ENCODE peak calls at places on chromosomes 2 and 18, in five cellular contexts. M, K, U, I and A are unnamed samples.

GRCh38 chr2:101501443-101501842 is 26.5 kb upstream of the RFX8 start:
- DNase-seq in M (no peak), K (no peak), U (no peak), I (no peak), A (no peak)

GRCh38 chr2:218081695-218082094 is 12.6 kb downstream of the RUFY4 start:
- DNase-seq in M (no peak), K (peak; percentile 63), U (no peak), I (no peak), A (peak; percentile 68)

GRCh38 chr2:85135066-85135914 is 2.1 kb downstream of the TCF7L1 start:
- DNase-seq in M (no peak), K (no peak), U (no peak), I (no peak), A (no peak)

GRCh38 chr2:160838691-160839090 is 321.5 kb upstream of the TANK start:
- DNase-seq in M (no peak), K (no peak), U (no peak), I (no peak), A (no peak)

GRCh38 chr18:79911009-79911870 is 40.2 kb downstream of the SLC66A2 start:
- DNase-seq in M (no peak), K (no peak), U (no peak), I (no peak), A (no peak)

GRCh38 chr2:62393293-62393692 is 112.7 kb downstream of the TMEM17 start:
- DNase-seq in M (no peak), K (no peak), U (no peak), I (no peak), A (no peak)

GRCh38 chr18:37188016-37188791 is 359.3 kb downstream of the KIAA1328 start:
- DNase-seq in M (no peak), K (peak; percentile 19), U (no peak), I (no peak), A (no peak)

GRCh38 chr2:154484338-154485099 is 214.0 kb upstream of the KCNJ3 start:
- DNase-seq in M (no peak), K (no peak), U (no peak), I (no peak), A (no peak)

GRCh38 chr2:218026244-218026643 is 23.4 kb upstream of the TNS1 start:
- DNase-seq in M (no peak), K (no peak), U (no peak), I (no peak), A (no peak)

GRCh38 chr2:100623033-100623715 is 60.4 kb downstream of the PDCL3 start:
- DNase-seq in M (no peak), K (no peak), U (no peak), I (no peak), A (no peak)

GRCh38 chr2:30990736-30991135 is 147.5 kb downstream of the GALNT14 start:
- DNase-seq in M (no peak), K (no peak), U (no peak), I (no peak), A (no peak)

GRCh38 chr2:39664898-39665591 is 672 bp upstream of the TMEM178A start:
- DNase-seq in M (no peak), K (no peak), U (no peak), I (no peak), A (no peak)

GRCh38 chr18:22912835-22913234 is 20.3 kb upstream of the RBBP8 start:
- DNase-seq in M (no peak), K (peak; percentile 44), U (no peak), I (no peak), A (no peak)

GRCh38 chr2:156908825-156909224 is 348.7 kb upstream of the GALNT5 start:
- DNase-seq in M (no peak), K (peak; percentile 3), U (peak; percentile 3), I (no peak), A (peak; percentile 37)

GRCh38 chr2:150618215-150618905 is 130.9 kb upstream of the RND3 start:
- DNase-seq in M (no peak), K (no peak), U (no peak), I (no peak), A (no peak)

GRCh38 chr18:36402765-36403396 is 105.4 kb downstream of the FHOD3 start:
- DNase-seq in M (no peak), K (no peak), U (no peak), I (no peak), A (peak; percentile 91)

GRCh38 chr18:21215480-21215879 is 26.6 kb upstream of the GREB1L start:
- DNase-seq in M (no peak), K (no peak), U (no peak), I (no peak), A (no peak)